ENCODE peak calls at places on chromosomes 16 and 17, in four cellular contexts. E is H9, H is IMR-90, V is H1. B is an unnamed sample.

GRCh38 chr16:22400899-22401298 is 26.5 kb upstream of the CDR2 start:
- DNase-seq in H (no peak), E (no peak), V (no peak), B (no peak)

GRCh38 chr16:22397459-22397858 is 23.0 kb upstream of the CDR2 start:
- DNase-seq in H (peak; percentile 96), V (no peak), E (no peak), B (no peak)

GRCh38 chr17:55783684-55784245 is 32.9 kb downstream of the PCTP start:
- DNase-seq in V (no peak), H (no peak), E (peak; percentile 34), B (peak; percentile 68)

GRCh38 chr16:397736-398332 is 835 bp downstream of the NME4 start:
- DNase-seq in H (peak; percentile 61), E (peak; percentile 92), V (no peak), B (peak; percentile 93)

GRCh38 chr17:40953876-40954275 is 12.9 kb downstream of the KRT39 start:
- DNase-seq in E (no peak), V (no peak), H (peak; percentile 94), B (no peak)

GRCh38 chr17:29709861-29710849 is 87.4 kb upstream of the CORO6 start:
- DNase-seq in E (no peak), H (peak; percentile 52), V (no peak), B (no peak)

GRCh38 chr16:8547756-8548155 is 42.6 kb downstream of the TMEM114 start:
- DNase-seq in H (no peak), V (no peak), E (no peak), B (no peak)

GRCh38 chr16:3999890-4000325 is 116.3 kb downstream of the ADCY9 start:
- DNase-seq in E (no peak), H (peak; percentile 50), V (no peak), B (no peak)

GRCh38 chr16:11627822-11628457 is 40.3 kb upstream of the SNN start:
- DNase-seq in H (peak; percentile 60), E (no peak), V (no peak), B (no peak)

GRCh38 chr17:68942389-68942788 is 12.8 kb downstream of the ABCA8 start:
- DNase-seq in E (no peak), V (no peak), H (no peak), B (no peak)

GRCh38 chr17:79844869-79845600 is 5.8 kb upstream of the CBX4 start:
- DNase-seq in E (peak; percentile 83), V (no peak), H (no peak), B (no peak)

GRCh38 chr17:10278218-10278617 is 79.8 kb upstream of the GAS7 start:
- DNase-seq in H (no peak), E (no peak), V (no peak), B (peak; percentile 29)

GRCh38 chr16:81067166-81067565 is 9.9 kb downstream of the C16orf46 start:
- DNase-seq in V (no peak), H (no peak), E (no peak), B (no peak)

GRCh38 chr17:43974541-43975315 is 21.0 kb upstream of the PYY start:
- DNase-seq in H (no peak), V (no peak), E (no peak), B (no peak)

GRCh38 chr17:74354123-74354522 is 7.5 kb downstream of the BTBD17 start:
- DNase-seq in E (peak; percentile 95), V (no peak), H (no peak), B (peak; percentile 84)

DNA sequence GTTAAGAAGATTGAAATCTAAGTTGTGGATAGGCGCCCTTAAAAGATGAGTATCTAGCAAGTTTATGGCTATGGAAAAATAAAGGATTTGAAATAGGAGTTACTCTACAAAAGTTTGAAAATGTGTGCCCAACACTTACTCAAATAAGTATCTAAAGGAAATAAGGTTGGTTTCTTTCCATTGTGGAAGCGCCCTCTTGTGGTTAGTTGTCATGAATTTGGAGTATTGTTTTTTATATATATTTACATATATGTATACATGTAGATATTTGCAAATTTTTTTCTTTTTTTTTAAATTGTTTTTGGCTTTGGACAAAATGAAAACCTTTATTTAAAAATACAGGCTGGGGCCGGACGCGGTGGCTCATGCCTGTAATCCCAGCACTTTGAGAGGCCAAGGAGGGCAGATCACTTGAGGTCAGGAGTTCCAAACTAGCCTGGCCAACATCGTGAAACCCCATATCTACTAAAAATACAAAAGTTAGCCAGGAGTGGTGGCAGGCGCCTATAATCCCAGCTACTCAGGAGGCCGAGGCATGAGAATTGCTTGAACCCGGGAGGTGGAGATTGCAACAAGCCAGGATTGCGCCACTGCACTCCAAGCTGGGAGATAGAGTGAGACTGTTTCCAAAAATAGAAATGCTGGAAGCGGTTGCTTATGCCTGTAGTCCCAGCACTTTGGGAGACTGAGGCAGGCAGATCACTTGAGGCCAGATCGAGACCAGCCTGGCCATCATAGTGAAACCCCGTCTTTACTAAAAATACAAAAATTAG is 24.0 kb upstream of the VPS4A start:
- DNase-seq in H (peak; percentile 78), E (no peak), V (no peak), B (peak; percentile 47)
- H4K5ac ChIP-seq in H (peak overlapping the region; percentile 25), E (no peak overlapping the region), V (no peak overlapping the region), B (no peak overlapping the region)

DNA sequence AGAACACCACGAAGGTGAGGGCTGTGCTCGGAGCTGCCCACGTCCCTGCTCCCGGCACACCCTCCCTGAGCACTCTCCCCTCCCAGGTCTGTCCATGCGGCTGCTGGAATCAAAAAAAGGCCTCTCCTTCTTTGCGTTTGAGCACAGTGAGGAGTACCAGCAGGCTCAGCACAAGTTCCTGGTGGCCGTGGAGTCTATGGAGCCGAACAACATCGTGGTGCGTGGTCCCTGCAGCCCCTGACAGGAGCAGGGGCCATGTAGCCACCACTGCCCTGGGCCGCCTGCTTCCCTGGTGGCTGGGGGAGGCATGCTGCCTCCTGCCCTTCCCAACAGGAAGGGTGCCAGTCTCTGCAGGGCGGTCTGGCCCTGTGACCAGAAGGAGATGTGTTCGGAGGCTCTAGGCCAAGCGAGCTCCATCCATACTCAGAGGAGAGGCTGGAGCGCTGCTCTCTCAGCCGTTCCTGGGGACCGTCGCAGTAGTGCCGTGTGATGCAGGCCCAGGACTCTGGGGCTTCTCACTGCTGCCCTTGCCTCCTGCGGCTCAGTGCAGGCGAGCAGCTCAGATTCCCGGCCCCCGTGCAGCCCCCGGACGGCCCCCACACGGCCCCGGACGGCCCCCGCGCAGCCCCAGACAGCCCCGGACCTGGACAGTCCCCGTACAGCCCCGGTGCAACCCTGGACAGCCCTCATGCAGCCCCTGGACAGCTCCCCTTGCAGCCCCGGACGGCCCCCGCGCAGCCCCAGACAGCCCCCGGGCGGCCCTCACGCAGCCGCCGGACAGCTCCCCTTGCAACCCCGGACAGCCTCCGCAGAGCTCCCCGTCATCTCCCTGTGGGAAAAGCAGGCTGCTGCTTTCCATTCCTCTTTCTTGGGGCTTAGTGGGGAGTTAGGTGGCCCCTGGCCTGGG is 20.5 kb downstream of the TCF25 start:
- DNase-seq in E (no peak), V (no peak), H (no peak), B (no peak)
- H4K5ac ChIP-seq in E (no peak overlapping the region), V (no peak overlapping the region), H (no peak overlapping the region), B (no peak overlapping the region)

GRCh38 chr17:67113481-67113880 is 69.1 kb downstream of the CACNG1 start:
- DNase-seq in H (no peak), V (no peak), E (no peak), B (no peak)

GRCh38 chr17:67119102-67119501 is 74.7 kb downstream of the CACNG1 start:
- DNase-seq in E (no peak), H (no peak), V (no peak), B (no peak)

GRCh38 chr17:67111808-67112207 is 67.5 kb downstream of the CACNG1 start:
- DNase-seq in V (no peak), H (no peak), E (no peak), B (no peak)

GRCh38 chr17:67111327-67111726 is 67.0 kb downstream of the CACNG1 start:
- DNase-seq in E (no peak), H (no peak), V (no peak), B (peak; percentile 10)

DNA sequence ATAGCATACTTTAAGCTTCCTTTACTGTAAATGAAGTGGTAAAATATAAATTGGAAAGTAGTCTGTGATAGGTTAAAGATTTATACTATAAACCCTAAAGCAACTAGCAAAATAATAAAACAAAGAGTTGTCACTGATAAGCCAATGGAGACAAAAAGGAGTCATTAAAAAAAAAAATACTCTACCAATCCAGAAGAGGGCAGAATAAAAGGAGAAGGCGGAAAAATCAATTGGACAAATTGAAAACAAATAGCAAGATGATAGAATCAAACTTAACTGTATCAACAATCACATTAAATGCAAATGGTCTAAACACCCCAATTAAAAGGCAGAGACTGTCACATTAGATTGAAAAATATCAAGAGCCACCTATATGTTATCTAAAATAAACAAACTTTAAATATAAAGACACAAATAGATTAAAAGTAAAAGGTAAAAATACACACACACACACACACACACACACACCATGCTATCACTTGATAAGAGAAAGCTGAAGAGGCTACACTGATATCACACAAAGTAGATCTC is 71.8 kb downstream of the CACNG1 start:
- DNase-seq in H (no peak), E (no peak), V (no peak), B (no peak)
- H4K5ac ChIP-seq in H (no peak overlapping the region), E (no peak overlapping the region), V (no peak overlapping the region), B (no peak overlapping the region)

GRCh38 chr16:27316038-27316680 is 2.4 kb downstream of the IL4R start:
- DNase-seq in H (no peak), E (no peak), V (no peak), B (no peak)

GRCh38 chr16:27318399-27319256 is 4.9 kb downstream of the IL4R start:
- DNase-seq in V (no peak), H (peak; percentile 48), E (no peak), B (peak; percentile 36)

GRCh38 chr16:27315333-27316037 is 1.7 kb downstream of the IL4R start:
- DNase-seq in E (peak; percentile 57), H (peak; percentile 65), V (no peak), B (peak; percentile 56)

GRCh38 chr16:27317738-27318398 is 4.1 kb downstream of the IL4R start:
- DNase-seq in V (no peak), E (no peak), H (no peak), B (no peak)

GRCh38 chr16:27317320-27317719 is 3.5 kb downstream of the IL4R start:
- DNase-seq in V (no peak), E (no peak), H (no peak), B (no peak)
- H4K5ac ChIP-seq in V (no peak overlapping the region), E (no peak overlapping the region), H (peak overlapping the region; percentile 46), B (no peak overlapping the region)